ENCODE peak calls at places on chromosome 4, in four cellular contexts. One of them, this sample, is unnamed.

GRCh38 chr4:76430519-76431388 is 4.3 kb upstream of the SHROOM3 start:
- DNase-seq in HCT116: peak
- DNase-seq in HepG2: peak
- DNase-seq in Panc1: peak
- DNase-seq in this sample: no peak

GRCh38 chr4:182230256-182230655 is 12.9 kb upstream of the TENM3 start:
- DNase-seq in HCT116: no peak
- DNase-seq in HepG2: no peak
- DNase-seq in Panc1: no peak
- DNase-seq in this sample: no peak

GRCh38 chr4:11507920-11508319 is 79.2 kb upstream of the HS3ST1 start:
- DNase-seq in HCT116: no peak
- DNase-seq in HepG2: no peak
- DNase-seq in Panc1: no peak
- DNase-seq in this sample: no peak

GRCh38 chr4:55396305-55397023 is 707 bp downstream of the TMEM165 start:
- DNase-seq in HCT116: no peak
- DNase-seq in HepG2: peak
- DNase-seq in Panc1: no peak
- DNase-seq in this sample: peak

GRCh38 chr4:112002301-112002700 is 143.0 kb upstream of the FAM241A start:
- DNase-seq in HCT116: no peak
- DNase-seq in HepG2: no peak
- DNase-seq in Panc1: no peak
- DNase-seq in this sample: no peak

GRCh38 chr4:168558587-168558986 is 61.7 kb downstream of the PALLD start:
- DNase-seq in HCT116: no peak
- DNase-seq in HepG2: no peak
- DNase-seq in Panc1: no peak
- DNase-seq in this sample: no peak

GRCh38 chr4:77268108-77268507 is 111.1 kb downstream of the CCNG2 start:
- DNase-seq in HCT116: no peak
- DNase-seq in HepG2: no peak
- DNase-seq in Panc1: no peak
- DNase-seq in this sample: no peak

GRCh38 chr4:13530823-13531608 is 13.3 kb downstream of the NKX3-2 start:
- DNase-seq in HCT116: no peak
- DNase-seq in HepG2: no peak
- DNase-seq in Panc1: no peak
- DNase-seq in this sample: peak

GRCh38 chr4:32172086-32172485 is 1451.9 kb downstream of the PCDH7 start:
- DNase-seq in HCT116: no peak
- DNase-seq in HepG2: no peak
- DNase-seq in Panc1: no peak
- DNase-seq in this sample: no peak

GRCh38 chr4:121696140-121696640 is 590 bp downstream of the ANXA5 start:
- DNase-seq in HCT116: no peak
- DNase-seq in HepG2: peak
- DNase-seq in Panc1: no peak
- DNase-seq in this sample: no peak

DNA sequence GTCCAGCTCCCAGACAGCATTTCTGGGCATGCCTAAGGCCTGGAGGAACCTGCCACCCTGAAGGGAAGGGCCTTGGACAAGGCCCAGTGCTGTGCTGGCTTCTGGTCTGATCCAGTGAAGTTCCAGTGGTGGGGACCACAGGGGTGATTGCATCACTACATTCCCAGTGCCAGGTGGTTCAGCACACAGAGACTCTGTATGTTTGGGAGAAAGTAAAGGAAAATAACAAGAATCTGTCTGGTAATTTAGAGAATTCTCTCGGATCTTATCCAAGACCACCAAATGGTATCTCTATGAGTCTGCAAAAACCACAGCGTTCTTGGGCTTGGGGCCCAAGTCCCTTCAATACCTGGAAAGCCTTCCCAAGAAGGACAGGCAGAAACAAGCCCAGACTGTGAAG is 131.8 kb upstream of the MAD2L1 start:
- DNase-seq in HCT116: no peak
- DNase-seq in HepG2: no peak
- DNase-seq in Panc1: no peak
- DNase-seq in this sample: no peak
- TF ChIP-seq TCF7L2 in HCT116: no peak
- TF ChIP-seq TCF7L2 in HepG2: no peak
- TF ChIP-seq TCF7L2 in Panc1: no peak
- TF ChIP-seq TCF7L2 in this sample: no peak

DNA sequence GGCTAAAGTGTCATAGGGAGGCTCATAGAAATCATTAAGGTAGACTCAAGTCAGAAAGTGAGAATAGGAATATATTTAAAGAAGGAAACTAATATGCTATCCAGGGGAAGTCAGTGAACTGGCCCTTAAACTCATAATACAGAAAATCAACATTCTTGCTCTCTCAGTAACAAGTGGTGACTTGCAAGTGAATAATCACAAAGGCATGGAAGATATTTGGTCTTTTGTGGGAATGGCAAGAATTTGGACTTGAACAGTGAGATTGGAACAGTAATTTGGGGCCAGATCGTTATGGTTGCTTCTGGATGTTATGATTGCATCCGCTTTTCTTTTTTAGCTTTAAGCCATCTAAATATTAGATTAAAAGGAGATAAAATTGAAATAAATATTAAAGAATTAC is 103.8 kb downstream of the TBC1D19 start:
- DNase-seq in HCT116: no peak
- DNase-seq in HepG2: no peak
- DNase-seq in Panc1: no peak
- DNase-seq in this sample: no peak
- TF ChIP-seq TCF7L2 in HCT116: no peak
- TF ChIP-seq TCF7L2 in HepG2: no peak
- TF ChIP-seq TCF7L2 in Panc1: no peak
- TF ChIP-seq TCF7L2 in this sample: no peak

DNA sequence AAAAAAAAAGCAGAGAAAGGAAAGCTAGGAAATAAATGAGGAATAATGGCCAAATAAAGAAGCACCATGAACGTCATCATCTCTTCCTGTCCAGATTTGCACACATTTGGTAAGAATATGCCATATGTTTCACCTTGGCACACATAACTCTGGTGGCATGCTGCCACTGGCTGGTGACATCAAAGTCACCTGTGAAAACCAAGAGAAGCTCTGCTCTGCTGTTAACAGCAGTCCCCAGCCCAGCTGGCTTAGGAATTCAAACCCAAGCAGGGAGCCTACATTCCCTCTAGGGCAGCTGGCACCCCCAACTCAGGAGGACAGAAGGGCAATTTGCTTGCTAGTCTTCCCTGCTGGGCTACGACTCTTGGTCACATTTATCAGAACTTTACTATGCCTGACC is 77.6 kb downstream of the RASL11B start:
- DNase-seq in HCT116: no peak
- DNase-seq in HepG2: no peak
- DNase-seq in Panc1: no peak
- DNase-seq in this sample: no peak
- TF ChIP-seq TCF7L2 in HCT116: no peak
- TF ChIP-seq TCF7L2 in HepG2: no peak
- TF ChIP-seq TCF7L2 in Panc1: no peak
- TF ChIP-seq TCF7L2 in this sample: no peak

GRCh38 chr4:183469936-183470335 is 25.5 kb downstream of the CDKN2AIP start:
- DNase-seq in HCT116: peak
- DNase-seq in HepG2: no peak
- DNase-seq in Panc1: no peak
- DNase-seq in this sample: no peak

GRCh38 chr4:183468210-183469095 is 24.0 kb downstream of the CDKN2AIP start:
- DNase-seq in HCT116: no peak
- DNase-seq in HepG2: peak
- DNase-seq in Panc1: no peak
- DNase-seq in this sample: no peak

GRCh38 chr4:183467246-183467645 is 22.8 kb downstream of the CDKN2AIP start:
- DNase-seq in HCT116: no peak
- DNase-seq in HepG2: no peak
- DNase-seq in Panc1: no peak
- DNase-seq in this sample: no peak

GRCh38 chr4:183469327-183469726 is 24.9 kb downstream of the CDKN2AIP start:
- DNase-seq in HCT116: no peak
- DNase-seq in HepG2: no peak
- DNase-seq in Panc1: no peak
- DNase-seq in this sample: no peak

DNA sequence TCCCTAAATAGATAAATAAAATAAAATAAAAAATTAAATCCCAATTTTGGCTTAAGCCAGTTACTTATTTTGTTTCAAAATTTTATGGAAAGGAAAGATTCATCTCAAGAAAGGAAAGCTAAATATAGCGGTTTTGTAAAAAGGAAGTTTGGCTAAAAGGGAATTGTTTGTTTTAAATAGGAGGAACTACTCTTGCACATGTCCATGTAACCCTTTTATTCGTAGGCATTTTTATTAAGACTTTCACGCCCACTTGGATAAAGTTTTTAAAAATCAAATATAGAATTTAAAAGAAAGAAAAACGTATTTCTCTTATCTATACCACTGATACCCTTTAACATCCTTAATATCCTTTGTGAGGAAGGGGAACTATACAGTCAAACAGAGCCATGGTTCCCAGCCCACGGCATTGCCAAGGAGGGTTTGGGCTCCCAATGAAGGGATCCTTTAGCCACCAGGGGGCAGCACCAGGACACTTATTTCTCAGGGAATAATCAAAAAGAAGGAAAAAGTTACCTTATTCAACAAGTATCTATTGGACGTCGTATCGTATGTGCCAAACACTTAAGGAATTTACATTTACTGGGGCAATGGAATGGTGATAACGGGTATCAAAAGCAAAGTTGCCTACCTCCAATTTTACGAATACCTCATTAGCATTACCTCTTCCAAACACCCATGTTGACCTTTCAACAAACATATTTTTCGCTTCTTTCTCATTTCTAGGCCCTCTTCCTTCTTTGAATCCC is 27.7 kb downstream of the CDKN2AIP start:
- DNase-seq in HCT116: peak
- DNase-seq in HepG2: peak
- DNase-seq in Panc1: peak
- DNase-seq in this sample: peak
- TF ChIP-seq TCF7L2 in HCT116: no peak
- TF ChIP-seq TCF7L2 in HepG2: no peak
- TF ChIP-seq TCF7L2 in Panc1: no peak
- TF ChIP-seq TCF7L2 in this sample: no peak

DNA sequence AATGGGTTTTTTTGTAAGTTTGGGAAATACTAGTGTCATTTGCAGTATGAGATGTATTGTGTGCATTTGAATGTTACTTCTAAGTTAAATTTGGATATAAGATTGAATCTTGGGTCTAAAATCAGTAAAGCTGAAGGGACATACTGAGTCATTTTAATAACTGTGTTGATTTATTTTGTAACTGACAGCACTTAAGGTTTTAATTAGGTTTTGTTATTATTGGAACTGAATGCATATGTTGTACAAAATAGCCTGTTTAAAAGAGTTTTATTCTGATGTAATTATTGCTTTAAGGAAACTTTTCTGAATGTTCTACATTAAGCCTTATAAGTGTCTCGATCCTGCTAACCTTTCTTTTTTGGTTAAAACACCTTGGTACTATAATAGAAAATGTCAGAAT is 396.6 kb downstream of the MAPK10 start:
- DNase-seq in HCT116: no peak
- DNase-seq in HepG2: no peak
- DNase-seq in Panc1: no peak
- DNase-seq in this sample: no peak
- TF ChIP-seq TCF7L2 in HCT116: no peak
- TF ChIP-seq TCF7L2 in HepG2: no peak
- TF ChIP-seq TCF7L2 in Panc1: no peak
- TF ChIP-seq TCF7L2 in this sample: no peak